ENCODE peak calls at places on chromosomes 3 and 15, in four cellular contexts. J is cardiac fibroblast; C is stimulated activated CD4-positive, alpha-beta T cell treated with anti-CD3 and anti-CD28 coated beads, Interleukin-12 subunit alpha, Interleukin-12 subunit beta, amount 100 ng/mL, for 48 hours; P is neural progenitor cell. X is an unnamed sample.

GRCh38 chr15:67809441-67809840 is 15.9 kb upstream of the SKOR1 start:
- DNase-seq in C (no peak), P (no peak), J (no peak), X (no peak)

GRCh38 chr3:149080699-149081091 is 5.6 kb downstream of the HLTF start:
- DNase-seq in J (peak), P (no peak), C (no peak), X (peak)

GRCh38 chr3:59695858-59696257 is 646.0 kb upstream of the CFAP20DC start:
- DNase-seq in P (no peak), J (no peak), C (no peak), X (no peak)

GRCh38 chr3:57692404-57693191 is at the start of gene DENND6A:
- DNase-seq in J (peak), C (peak), P (peak), X (peak)

GRCh38 chr3:40317061-40317676 is 7.7 kb downstream of the EIF1B start:
- DNase-seq in C (peak), P (peak), J (peak), X (peak)

GRCh38 chr15:82414536-82415191 is 15.0 kb upstream of the GOLGA6L9 start:
- DNase-seq in J (peak), P (no peak), C (no peak), X (no peak)

GRCh38 chr15:66835558-66835878 is 133.5 kb downstream of the SMAD6 start:
- DNase-seq in P (no peak), J (peak), C (no peak), X (no peak)

GRCh38 chr3:172343979-172344378 is 104.3 kb downstream of the GHSR start:
- DNase-seq in J (no peak), P (no peak), C (no peak), X (no peak)

GRCh38 chr15:75069301-75069925 is 46.0 kb downstream of the PPCDC start:
- DNase-seq in C (no peak), J (no peak), P (no peak), X (no peak)

GRCh38 chr3:70916375-70917055 is 604.1 kb upstream of the MDFIC2 start:
- DNase-seq in P (no peak), C (no peak), J (no peak), X (peak)

GRCh38 chr15:51132384-51133139 is 37.9 kb upstream of the TNFAIP8L3 start:
- DNase-seq in P (peak), J (peak), C (peak), X (peak)

GRCh38 chr3:129052675-129053074 is 7.9 kb upstream of the GP9 start:
- DNase-seq in C (no peak), J (no peak), P (no peak), X (peak)

GRCh38 chr15:97933589-97933988 is 26.9 kb upstream of the ARRDC4 start:
- DNase-seq in C (no peak), P (no peak), J (no peak), X (no peak)

GRCh38 chr3:53045784-53046170 is at the start of gene SFMBT1:
- DNase-seq in C (peak), J (peak), P (peak), X (peak)